ENCODE peak calls at places on chromosomes 7 and 10, in four cellular contexts. F is HCT116, P is K562, Y is HepG2. H is an unnamed sample. For H3K4me1, the result is how much of the 10 kb centered on the place peaks cover.

GRCh38 chr10:132709471-132709951 is 76.4 kb downstream of the NKX6-2 start:
- DNase-seq in F (no peak), P (no peak), Y (no peak), H (no peak)

GRCh38 chr7:121608785-121609184 is 212.7 kb upstream of the FAM3C start:
- DNase-seq in F (no peak), P (no peak), Y (no peak), H (no peak)

GRCh38 chr10:42875388-42875755 is 92.8 kb downstream of the BMS1 start:
- DNase-seq in F (no peak), P (no peak), Y (no peak), H (no peak)

GRCh38 chr10:45420453-45421192 is 46.6 kb downstream of the ALOX5 start:
- DNase-seq in F (no peak), P (no peak), Y (no peak), H (no peak)

GRCh38 chr7:33841658-33842057 is 63.7 kb upstream of the BMPER start:
- DNase-seq in F (no peak), P (no peak), Y (no peak), H (no peak)

GRCh38 chr7:124130-124949 is 68.0 kb upstream of the FAM20C start:
- DNase-seq in F (no peak), P (no peak), Y (no peak), H (no peak)

GRCh38 chr10:4241724-4242345 is 456.8 kb upstream of the KLF6 start:
- DNase-seq in F (no peak), P (no peak), Y (no peak), H (peak)

GRCh38 chr7:27030393-27031001 is 65.3 kb downstream of the HOXA1 start:
- DNase-seq in F (no peak), P (no peak), Y (no peak), H (no peak)

GRCh38 chr10:72027498-72027897 is 60.9 kb downstream of the SPOCK2 start:
- DNase-seq in F (peak), P (no peak), Y (no peak), H (no peak)

GRCh38 chr7:39153647-39154046 is 175.9 kb downstream of the POU6F2 start:
- DNase-seq in F (no peak), P (peak), Y (no peak), H (no peak)

GRCh38 chr7:91636129-91636724 is 244.3 kb downstream of the MTERF1 start:
- DNase-seq in F (peak), P (peak), Y (peak), H (peak)

GRCh38 chr10:76172020-76172419 is 740.6 kb downstream of the LRMDA start:
- DNase-seq in F (no peak), P (no peak), Y (no peak), H (no peak)

GRCh38 chr7:137625197-137625596 is 221.6 kb downstream of the DGKI start:
- DNase-seq in F (peak), P (no peak), Y (no peak), H (no peak)

GRCh38 chr7:77537595-77538185 is 595 bp downstream of the PTPN12 start:
- DNase-seq in F (no peak), P (peak), Y (peak), H (no peak)

GRCh38 chr7:270351-270983 is 19.5 kb upstream of the FOXL3 start:
- DNase-seq in F (no peak), P (no peak), Y (no peak), H (no peak)

GRCh38 chr10:5711637-5712036 is 27.0 kb downstream of the TASOR2 start:
- DNase-seq in F (no peak), P (no peak), Y (no peak), H (no peak)

GRCh38 chr10:33791295-33791694 is 456.8 kb upstream of the NRP1 start:
- DNase-seq in F (no peak), P (no peak), Y (peak), H (no peak)

GRCh38 chr10:80855348-80855971 is 317.8 kb downstream of the SH2D4B start:
- DNase-seq in F (no peak), P (peak), Y (peak), H (peak)

GRCh38 chr10:114607358-114607998 is 50.6 kb downstream of the ABLIM1 start:
- DNase-seq in F (no peak), P (no peak), Y (no peak), H (no peak)

DNA sequence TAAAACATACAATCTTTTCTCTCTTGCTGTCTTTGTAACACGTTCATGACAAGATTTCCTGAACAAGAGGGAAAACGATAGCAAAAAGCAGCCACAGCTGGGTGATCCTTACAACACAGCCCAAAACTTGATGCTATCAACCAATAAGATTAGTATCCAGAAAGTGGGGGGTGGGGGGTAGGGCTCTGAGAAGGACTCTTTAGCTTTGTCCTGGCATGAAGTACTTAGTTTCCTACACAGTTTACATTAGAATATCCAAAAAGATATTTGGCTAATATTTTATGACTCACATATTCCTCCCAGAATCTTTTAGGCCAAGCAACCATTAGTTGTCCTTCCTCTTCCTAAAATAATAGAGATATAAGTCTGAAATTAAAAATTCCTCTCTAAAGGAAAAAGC is 23.0 kb upstream of the LRRC17 start:
- DNase-seq in F (no peak), P (no peak), Y (no peak), H (no peak)
- H3K4me1 ChIP-seq in F (under half), P (under half), Y (under half), H (under half)

DNA sequence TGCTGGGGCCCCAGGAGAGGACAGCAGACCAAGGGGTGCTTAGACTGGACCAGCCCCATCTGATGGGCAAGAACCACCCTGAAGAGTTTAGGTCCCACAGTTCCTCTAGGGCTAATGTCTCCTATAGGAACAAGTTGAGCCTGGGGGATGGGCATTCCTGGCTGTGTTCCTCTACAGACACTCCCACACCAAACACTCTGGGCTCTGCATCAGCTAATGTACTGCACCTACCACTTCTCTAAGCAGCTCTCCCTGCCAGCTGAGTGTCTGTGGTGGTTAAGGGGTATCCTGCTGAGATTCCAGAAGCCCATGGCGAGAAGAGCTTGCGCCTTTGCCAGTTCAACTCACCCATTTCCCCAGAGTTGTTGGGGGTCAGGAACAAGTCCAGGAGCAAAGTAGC is 284.1 kb upstream of the CSTF2T start:
- DNase-seq in F (no peak), P (no peak), Y (no peak), H (no peak)
- TF ChIP-seq TCF7L2 in F (no peak), P (no peak), Y (no peak), H (no peak)

DNA sequence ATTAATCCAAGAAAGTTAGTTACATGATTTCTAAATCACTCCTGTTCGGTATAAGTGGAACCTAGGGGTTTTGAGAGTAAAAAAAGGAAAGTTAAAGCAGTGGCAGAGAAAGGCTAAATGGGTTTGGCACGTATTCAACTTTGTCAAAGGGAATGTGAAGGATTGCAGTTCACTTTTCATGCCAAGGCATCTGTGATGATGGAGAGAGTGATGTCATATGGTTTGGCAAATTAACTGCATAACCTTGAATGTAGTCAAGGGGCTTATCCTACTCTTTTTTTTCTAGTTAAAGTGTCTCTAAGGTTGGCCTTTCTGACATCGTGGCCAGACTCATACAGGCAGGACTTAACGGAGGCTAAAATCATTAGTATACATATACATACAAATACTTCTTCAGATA is 277.8 kb downstream of the EXOC4 start:
- DNase-seq in F (no peak), P (no peak), Y (no peak), H (no peak)
- TF ChIP-seq POLR2AphosphoS5 in F (no peak), P (no peak), Y (no peak), H (no peak)

GRCh38 chr10:48206470-48207250 is 67.8 kb downstream of the FRMPD2 start:
- DNase-seq in F (no peak), P (no peak), Y (no peak), H (no peak)

GRCh38 chr10:48209246-48209645 is 65.2 kb downstream of the FRMPD2 start:
- DNase-seq in F (no peak), P (no peak), Y (no peak), H (no peak)

GRCh38 chr10:48207853-48208252 is 66.6 kb downstream of the FRMPD2 start:
- DNase-seq in F (no peak), P (no peak), Y (no peak), H (no peak)

GRCh38 chr10:48210391-48210790 is 64.1 kb downstream of the FRMPD2 start:
- DNase-seq in F (no peak), P (no peak), Y (no peak), H (no peak)

GRCh38 chr10:48205918-48206317 is 68.6 kb downstream of the FRMPD2 start:
- DNase-seq in F (no peak), P (no peak), Y (no peak), H (no peak)
- H3K4me1 ChIP-seq in F (under half), P (under half), Y (under half), H (under half)

GRCh38 chr7:75951506-75951905 is 36.6 kb downstream of the POR start:
- DNase-seq in F (no peak), P (no peak), Y (peak), H (no peak)
- TF ChIP-seq TCF7L2 in F (no peak), P (no peak), Y (no peak), H (no peak)

GRCh38 chr10:7196284-7196683 is 214.6 kb downstream of the SFMBT2 start:
- DNase-seq in F (no peak), P (no peak), Y (no peak), H (no peak)
- TF ChIP-seq POLR2AphosphoS5 in F (no peak), P (no peak), Y (no peak), H (no peak)

GRCh38 chr10:11548763-11549089 is 62.7 kb downstream of the USP6NL start:
- DNase-seq in F (no peak), P (no peak), Y (no peak), H (no peak)

GRCh38 chr10:11551915-11552602 is 59.4 kb downstream of the USP6NL start:
- DNase-seq in F (peak), P (peak), Y (peak), H (peak)

GRCh38 chr10:11553773-11554381 is 57.6 kb downstream of the USP6NL start:
- DNase-seq in F (no peak), P (no peak), Y (no peak), H (no peak)

GRCh38 chr10:11548065-11548762 is 63.2 kb downstream of the USP6NL start:
- DNase-seq in F (no peak), P (no peak), Y (no peak), H (no peak)

DNA sequence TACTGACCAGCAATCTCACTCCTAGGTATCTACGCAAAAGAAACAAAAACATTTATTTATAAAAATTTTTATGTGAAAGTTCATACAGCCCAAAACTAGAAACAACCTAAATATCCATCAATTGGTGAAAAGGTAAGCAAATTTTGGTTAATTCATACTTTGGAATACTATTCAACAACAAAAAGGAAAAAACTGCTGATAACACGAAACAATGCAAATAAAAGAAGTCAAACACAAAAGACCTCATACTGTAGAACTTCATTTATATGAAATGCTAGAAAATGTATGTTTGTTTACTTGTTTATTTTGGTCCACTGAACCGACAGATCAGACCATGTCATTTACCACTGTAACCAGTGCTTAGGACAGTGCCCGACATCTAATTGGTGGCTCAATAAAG is 60.3 kb downstream of the USP6NL start:
- DNase-seq in F (no peak), P (no peak), Y (no peak), H (no peak)
- H3K4me1 ChIP-seq in F (half or more), P (under half), Y (under half), H (under half)

GRCh38 chr7:125316451-125316850 is 386.8 kb upstream of the POT1 start:
- DNase-seq in F (peak), P (no peak), Y (peak), H (peak)
- TF ChIP-seq TCF7L2 in F (no peak), P (no peak), Y (no peak), H (no peak)

GRCh38 chr10:102420810-102421644 is at the start of gene FBXL15:
- DNase-seq in F (peak), P (peak), Y (peak), H (peak)

GRCh38 chr10:102424145-102424544 is 3.5 kb downstream of the FBXL15 start:
- DNase-seq in F (no peak), P (no peak), Y (no peak), H (no peak)

GRCh38 chr10:102423372-102423968 is 2.8 kb downstream of the FBXL15 start:
- DNase-seq in F (no peak), P (no peak), Y (no peak), H (no peak)

GRCh38 chr10:102421645-102422585 is 1.3 kb downstream of the FBXL15 start:
- DNase-seq in F (no peak), P (peak), Y (peak), H (no peak)

GRCh38 chr10:102422586-102423129 is 2.0 kb downstream of the FBXL15 start:
- DNase-seq in F (peak), P (peak), Y (peak), H (peak)
- TF ChIP-seq POLR2AphosphoS5 in F (peak), P (no peak), Y (peak), H (peak)